ENCODE peak calls at places on chromosomes 13 and 19, in six cellular contexts. Y, I, M, C, G and K are unnamed samples.

GRCh38 chr19:2743099-2743498 is 3.3 kb upstream of the SLC39A3 start:
- DNase-seq in G (no peak), M (no peak), Y (no peak), I (no peak), C (no peak), K (no peak)

GRCh38 chr13:63285426-63285825 is 1869.8 kb upstream of the PCDH20 start:
- DNase-seq in Y (no peak), I (no peak), G (no peak), M (no peak), C (no peak), K (no peak)

GRCh38 chr19:46303702-46304397 is 7.0 kb downstream of the HIF3A start:
- DNase-seq in I (peak; percentile 84), G (no peak), M (peak; percentile 95), C (peak; percentile 55), Y (no peak), K (no peak)

GRCh38 chr19:33054623-33055022 is 10.1 kb downstream of the RHPN2 start:
- DNase-seq in I (no peak), Y (no peak), G (no peak), C (no peak), M (no peak), K (no peak)

GRCh38 chr19:29666634-29667389 is 1.6 kb downstream of the PLEKHF1 start:
- DNase-seq in Y (peak; percentile 64), M (peak; percentile 62), G (no peak), I (peak; percentile 84), C (peak; percentile 82), K (no peak)

GRCh38 chr19:11375143-11375948 is 880 bp downstream of the SWSAP1 start:
- DNase-seq in M (peak; percentile 40), I (no peak), C (peak; percentile 44), G (peak; percentile 67), Y (no peak), K (no peak)

GRCh38 chr19:4639531-4640246 is 373 bp downstream of the TNFAIP8L1 start:
- DNase-seq in M (peak; percentile 23), C (peak; percentile 33), G (no peak), Y (no peak), I (no peak), K (no peak)

GRCh38 chr19:10915511-10916091 is 12.8 kb downstream of the YIPF2 start:
- DNase-seq in M (no peak), G (no peak), I (peak; percentile 71), C (peak; percentile 63), Y (peak; percentile 86), K (no peak)

GRCh38 chr19:5360003-5360820 is 19.6 kb upstream of the PTPRS start:
- DNase-seq in C (no peak), Y (peak; percentile 29), M (no peak), G (no peak), I (no peak), K (no peak)

GRCh38 chr19:37906868-37907734 is at the start of gene SIPA1L3:
- DNase-seq in Y (peak; percentile 94), I (peak; percentile 97), M (peak; percentile 95), G (peak; percentile 91), C (peak; percentile 95), K (peak; percentile 98)
- TF ChIP-seq CTCF in Y (peak; percentile 5), I (no peak), M (no peak), G (no peak), C (peak; percentile 6), K (no peak)

GRCh38 chr19:51417107-51417806 is at the start of gene SIGLEC10:
- DNase-seq in G (no peak), M (no peak), C (peak; percentile 40), I (peak; percentile 7), Y (no peak), K (no peak)

GRCh38 chr19:51421229-51422052 is 4.0 kb upstream of the SIGLEC10 start:
- DNase-seq in M (peak; percentile 13), Y (no peak), C (no peak), G (no peak), I (no peak), K (no peak)

GRCh38 chr19:51415187-51415586 is 2.3 kb downstream of the SIGLEC10 start:
- DNase-seq in M (no peak), C (no peak), G (no peak), Y (no peak), I (no peak), K (no peak)

GRCh38 chr19:51418707-51419106 is 1.3 kb upstream of the SIGLEC10 start:
- DNase-seq in M (no peak), Y (no peak), I (no peak), G (no peak), C (no peak), K (no peak)

DNA sequence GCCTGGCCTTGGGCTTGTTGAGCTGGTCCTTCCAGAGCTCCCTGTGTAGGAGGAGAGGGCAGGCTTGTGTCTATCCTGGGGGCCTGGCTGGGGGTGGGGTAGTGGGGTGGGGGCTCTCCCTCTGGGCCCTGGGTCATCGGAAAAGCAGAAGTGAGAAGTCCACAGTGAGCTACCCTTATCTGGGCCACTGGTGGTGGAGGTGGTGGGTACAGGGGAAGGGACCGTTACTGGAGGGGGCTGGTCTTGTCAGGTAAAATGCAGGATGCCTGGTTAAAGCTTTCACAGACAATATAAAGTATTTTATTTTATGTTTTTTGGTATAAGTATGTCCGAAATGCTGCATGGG is 338 bp upstream of the SIGLEC10 start:
- DNase-seq in Y (no peak), I (no peak), C (no peak), M (no peak), G (no peak), K (no peak)
- TF ChIP-seq CTCF in Y (no peak), I (no peak), C (no peak), M (no peak), G (no peak), K (no peak)

GRCh38 chr13:23670793-23671192 is 100.6 kb downstream of the TNFRSF19 start:
- DNase-seq in I (no peak), M (no peak), Y (peak; percentile 61), C (no peak), G (no peak), K (no peak)

GRCh38 chr13:23671367-23671766 is 101.2 kb downstream of the TNFRSF19 start:
- DNase-seq in G (no peak), I (no peak), C (no peak), Y (no peak), M (no peak), K (no peak)

GRCh38 chr13:23666576-23666975 is 96.4 kb downstream of the TNFRSF19 start:
- DNase-seq in I (no peak), M (no peak), G (no peak), Y (peak; percentile 91), C (no peak), K (no peak)

GRCh38 chr13:23668557-23668956 is 98.3 kb downstream of the TNFRSF19 start:
- DNase-seq in C (no peak), Y (no peak), I (no peak), G (no peak), M (no peak), K (no peak)

GRCh38 chr13:23667750-23668149 is 97.5 kb downstream of the TNFRSF19 start:
- DNase-seq in Y (no peak), G (no peak), M (no peak), I (no peak), C (no peak), K (no peak)
- TF ChIP-seq CTCF in Y (no peak), G (no peak), M (no peak), I (peak; percentile 19), C (no peak), K (peak; percentile 13)

DNA sequence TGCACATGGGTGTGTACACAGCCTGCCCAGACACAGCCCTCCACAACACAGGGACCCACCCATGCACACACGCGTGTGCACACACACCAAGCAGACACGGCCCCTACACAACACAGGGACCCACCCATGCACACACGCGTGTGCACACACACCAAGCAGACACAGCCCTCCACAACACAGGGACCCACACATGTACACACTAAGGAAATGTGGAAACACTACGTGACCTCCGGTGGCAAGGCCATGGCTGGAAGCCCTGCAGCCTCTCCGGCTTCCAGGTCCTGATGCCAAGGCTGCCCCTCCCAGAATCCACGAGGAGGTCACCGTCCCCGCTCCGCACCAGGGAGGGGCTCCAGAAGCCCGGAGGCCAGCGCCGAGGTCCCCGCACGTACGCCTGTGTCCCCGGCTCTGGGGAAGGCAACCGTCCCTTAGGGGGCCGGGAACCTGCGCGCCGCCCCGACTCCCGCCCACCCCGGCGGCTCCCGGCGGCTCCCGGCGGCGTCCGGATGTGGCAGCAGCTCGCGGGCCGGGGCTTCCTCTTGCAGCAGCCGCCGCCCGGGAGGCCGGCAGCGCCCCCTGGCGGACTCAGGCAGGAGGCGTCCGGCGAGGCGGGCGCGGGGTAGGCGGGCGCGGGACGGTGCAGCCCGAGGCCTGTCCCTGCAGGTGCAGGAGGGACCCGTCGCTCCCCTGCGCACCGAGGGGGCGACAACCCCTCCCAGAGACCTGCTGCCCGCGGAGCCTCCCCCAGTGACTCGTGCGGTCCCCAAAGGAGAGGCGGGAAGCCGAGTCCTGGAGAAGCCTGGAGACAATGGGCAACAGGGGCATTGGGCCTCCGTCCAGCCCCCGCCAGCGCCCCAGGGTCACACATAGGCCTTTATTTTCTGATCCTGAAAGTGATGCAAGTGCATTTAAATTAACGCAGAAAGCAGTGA is 29.9 kb upstream of the GRTP1 start:
- DNase-seq in Y (peak; percentile 59), G (peak; percentile 79), M (peak; percentile 89), C (peak; percentile 88), I (peak; percentile 73), K (peak; percentile 95)
- TF ChIP-seq CTCF in Y (peak; percentile 85), G (peak; percentile 77), M (peak; percentile 62), C (peak; percentile 92), I (peak; percentile 43), K (peak; percentile 95)

DNA sequence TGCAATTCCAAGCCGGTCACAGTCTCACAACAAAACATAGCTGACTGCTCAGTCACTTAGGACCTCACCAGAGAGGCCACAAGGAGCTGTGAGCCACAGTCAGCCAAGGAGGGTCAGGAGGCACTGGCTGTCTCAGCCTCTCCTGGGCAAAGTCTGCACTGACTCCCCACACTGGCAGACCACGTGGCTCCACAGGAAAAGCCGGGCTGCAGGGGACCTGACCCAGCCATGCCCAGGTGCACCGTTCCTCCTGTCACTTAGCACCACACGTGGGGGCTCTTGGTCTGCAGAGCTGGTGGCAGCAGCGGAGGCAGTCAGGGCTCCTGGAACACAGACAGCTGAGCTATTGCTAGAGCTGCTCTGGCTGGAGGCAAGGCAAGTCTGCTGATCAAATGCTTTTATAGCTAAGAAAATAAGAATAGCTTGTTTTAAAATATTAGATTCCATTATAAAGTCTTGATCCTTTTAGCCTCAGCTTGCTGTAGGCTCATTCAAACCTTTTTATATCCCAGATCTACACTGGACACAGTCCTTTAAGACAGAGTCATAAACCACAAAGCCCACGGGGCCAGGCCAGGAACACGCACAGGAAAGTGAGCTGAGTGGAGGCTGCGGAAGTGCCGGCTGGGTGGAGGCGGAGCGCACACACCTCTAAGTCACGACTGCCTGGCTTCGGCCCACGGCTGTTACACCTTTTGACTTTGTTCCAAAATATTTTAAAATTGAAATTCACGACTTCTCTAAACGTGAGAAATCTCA is 744.1 kb downstream of the UQCRFS1 start:
- DNase-seq in G (peak; percentile 16), M (peak; percentile 40), I (peak; percentile 62), C (no peak), Y (no peak), K (no peak)
- TF ChIP-seq CTCF in G (no peak), M (no peak), I (no peak), C (no peak), Y (no peak), K (no peak)

DNA sequence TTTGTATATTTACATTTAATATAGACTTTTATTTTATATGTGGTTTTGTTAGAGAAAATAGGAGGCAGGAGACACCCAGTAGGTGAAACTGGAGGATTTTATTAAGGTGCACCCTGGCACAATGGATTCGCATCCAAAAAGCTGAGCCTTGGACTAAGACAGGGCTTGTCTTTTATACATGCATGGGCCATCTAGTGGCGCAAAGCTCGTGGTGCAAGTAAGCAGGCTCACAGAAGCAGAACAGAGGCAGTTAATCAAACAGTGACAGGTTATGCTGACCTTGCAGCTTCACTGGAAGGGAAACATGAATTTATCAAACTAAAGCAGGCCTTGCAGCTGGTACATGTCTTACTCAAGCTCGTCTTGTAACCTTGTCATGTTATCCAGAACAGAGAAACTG is 58.8 kb upstream of the ZNF681 start:
- DNase-seq in I (peak; percentile 66), C (no peak), G (peak; percentile 30), M (no peak), Y (peak; percentile 4), K (no peak)
- TF ChIP-seq CTCF in I (peak; percentile 72), C (peak; percentile 19), G (peak; percentile 38), M (no peak), Y (no peak), K (no peak)

GRCh38 chr13:44052843-44053607 is 173.3 kb downstream of the LACC1 start:
- DNase-seq in C (no peak), M (peak; percentile 40), Y (peak; percentile 65), G (no peak), I (peak; percentile 86), K (no peak)
- TF ChIP-seq CTCF in C (no peak), M (no peak), Y (no peak), G (no peak), I (peak; percentile 39), K (peak; percentile 30)